ENCODE peak calls at places on chromosomes 4 and X, in ten cellular contexts. I is fibroblast of lung; E is activated naive CD4-positive, alpha-beta T cell treated with anti-CD3 and anti-CD28 coated beads, Interleukin-2, amount 10 ng/mL, durations not matched to agents 7 days and 5 days; R is NCI-H2029; F is A549; J is effector CD4-positive, alpha-beta T cell; L is activated T-helper 9 cell treated with anti-CD3 and anti-CD28 coated beads, Interleukin-2, amount 50 U/mL, for 16 hours; G is H54; W is SHP77; Z is NCI-H460. S is an unnamed sample.

GRCh38 chr4:165328708-165329107 is 1.2 kb downstream of the MSMO1 start:
- DNase-seq in L (no peak), W (no peak), I (no peak), J (no peak), F (no peak), E (no peak), R (no peak), Z (no peak), G (no peak), S (no peak)

GRCh38 chr4:154741877-154742851 is 1.6 kb upstream of the LRAT start:
- DNase-seq in I (peak), R (no peak), J (no peak), E (no peak), W (no peak), G (no peak), F (no peak), L (no peak), Z (no peak), S (peak)

GRCh38 chrX:12910424-12910823 is 4.0 kb downstream of the TLR8 start:
- DNase-seq in E (no peak), W (no peak), F (no peak), J (no peak), G (no peak), I (no peak), R (no peak), Z (no peak), L (no peak), S (no peak)

GRCh38 chrX:153779891-153780677 is 757 bp upstream of the SRPK3 start:
- DNase-seq in W (no peak), L (no peak), I (no peak), F (no peak), E (no peak), G (no peak), Z (no peak), R (no peak), J (no peak), S (peak)

GRCh38 chrX:19889582-19890342 is 2.4 kb upstream of the SH3KBP1 start:
- DNase-seq in L (peak), Z (peak), R (no peak), F (peak), E (peak), G (peak), J (peak), W (no peak), I (peak), S (peak)

GRCh38 chr4:17687237-17687857 is 72.9 kb downstream of the MED28 start:
- DNase-seq in I (peak), W (no peak), Z (no peak), F (no peak), G (no peak), J (no peak), E (no peak), R (peak), L (no peak), S (no peak)

GRCh38 chrX:41389311-41389888 is 55.4 kb downstream of the DDX3X start:
- DNase-seq in Z (no peak), E (no peak), I (no peak), J (no peak), L (no peak), G (no peak), W (no peak), F (peak), R (no peak), S (peak)

GRCh38 chr4:898869-899555 is 33.1 kb downstream of the GAK start:
- DNase-seq in Z (no peak), E (no peak), R (no peak), J (no peak), G (no peak), I (no peak), F (no peak), W (no peak), L (no peak), S (no peak)

GRCh38 chr4:184400375-184400870 is 73.9 kb downstream of the IRF2 start:
- DNase-seq in E (no peak), W (no peak), J (no peak), L (no peak), G (no peak), I (peak), R (no peak), F (peak), Z (peak), S (peak)

GRCh38 chrX:123860506-123860840 is 620 bp downstream of the XIAP start:
- DNase-seq in I (no peak), F (no peak), L (no peak), R (peak), J (peak), E (peak), G (no peak), Z (no peak), W (peak), S (peak)

GRCh38 chrX:68826113-68826980 is 2.5 kb upstream of the EFNB1 start:
- DNase-seq in Z (no peak), J (no peak), E (no peak), F (no peak), L (no peak), I (no peak), G (no peak), W (no peak), R (no peak), S (no peak)

GRCh38 chr4:108360857-108361820 is 192.4 kb upstream of the LEF1 start:
- DNase-seq in I (peak), E (no peak), W (no peak), R (no peak), F (no peak), Z (no peak), G (no peak), J (no peak), L (no peak), S (peak)

GRCh38 chrX:78945186-78945912 is at the start of gene P2RY10:
- DNase-seq in I (no peak), E (peak), L (no peak), J (peak), G (no peak), R (no peak), Z (no peak), F (no peak), W (no peak), S (no peak)

S was measured in M059J.